ENCODE peak calls at places on chromosomes 4 and X, in five cellular contexts. X is activated effector memory CD4-positive, alpha-beta T cell treated with anti-CD3 and anti-CD28 coated beads, Interleukin-2, amount 50 U/mL, for 16 hours; L is ureter; B is CD8-positive, alpha-beta T cell; Y is endothelial cell of umbilical vein. P is an unnamed sample.

GRCh38 chr4:106670911-106671310 is 302.3 kb upstream of the GIMD1 start:
- DNase-seq in X (no peak), L (no peak), B (no peak), Y (no peak), P (no peak)

GRCh38 chr4:622996-623913 is 2.1 kb upstream of the PDE6B start:
- DNase-seq in X (peak), L (no peak), B (no peak), Y (no peak), P (no peak)

GRCh38 chr4:38387348-38387747 is 276.7 kb upstream of the KLF3 start:
- DNase-seq in X (no peak), L (peak), B (no peak), Y (no peak), P (peak)

GRCh38 chr4:37837446-37837845 is 11.0 kb downstream of the PGM2 start:
- DNase-seq in X (no peak), L (no peak), B (no peak), Y (peak), P (peak)

GRCh38 chr4:67122029-67122428 is 423.3 kb downstream of the CENPC start:
- DNase-seq in X (no peak), L (no peak), B (no peak), Y (peak), P (no peak)

GRCh38 chr4:150573534-150573933 is 8.4 kb upstream of the MAB21L2 start:
- DNase-seq in X (no peak), L (no peak), B (no peak), Y (peak), P (peak)

GRCh38 chr4:53861856-53862610 is 202.4 kb downstream of the CHIC2 start:
- DNase-seq in X (no peak), L (no peak), B (no peak), Y (no peak), P (no peak)

GRCh38 chr4:183783933-183784622 is 121.0 kb upstream of the STOX2 start:
- DNase-seq in X (no peak), L (no peak), B (no peak), Y (no peak), P (peak)

GRCh38 chr4:148951346-148951745 is 509.1 kb upstream of the NR3C2 start:
- DNase-seq in X (no peak), L (no peak), B (no peak), Y (no peak), P (no peak)

GRCh38 chrX:16476692-16477091 is 173.3 kb upstream of the S100G start:
- DNase-seq in X (no peak), L (no peak), B (no peak), Y (no peak), P (no peak)

GRCh38 chr4:17236686-17237085 is 275.2 kb downstream of the QDPR start:
- DNase-seq in X (no peak), L (no peak), B (no peak), Y (no peak), P (no peak)

GRCh38 chr4:77190053-77190452 is 33.0 kb downstream of the CCNG2 start:
- DNase-seq in X (no peak), L (no peak), B (no peak), Y (no peak), P (no peak)

GRCh38 chr4:108359936-108360681 is 191.4 kb upstream of the LEF1 start:
- DNase-seq in X (no peak), L (no peak), B (no peak), Y (no peak), P (no peak)

GRCh38 chr4:7989654-7990053 is 50.0 kb upstream of the AFAP1 start:
- DNase-seq in X (no peak), L (no peak), B (no peak), Y (no peak), P (no peak)

GRCh38 chr4:93187892-93188291 is 640.7 kb upstream of the ATOH1 start:
- DNase-seq in X (no peak), L (no peak), B (no peak), Y (no peak), P (no peak)

GRCh38 chr4:126603210-126603609 is 1029.5 kb upstream of the INTU start:
- DNase-seq in X (no peak), L (no peak), B (no peak), Y (no peak), P (no peak)

GRCh38 chrX:71579136-71579989 is 1.1 kb downstream of the GCNA start:
- DNase-seq in X (no peak), L (no peak), B (no peak), Y (no peak), P (no peak)

GRCh38 chr4:110309686-110310085 is 111.3 kb upstream of the ELOVL6 start:
- DNase-seq in X (no peak), L (no peak), B (no peak), Y (no peak), P (no peak)

GRCh38 chr4:112516401-112517066 is 554 bp upstream of the NEUROG2 start:
- DNase-seq in X (no peak), L (no peak), B (no peak), Y (no peak), P (peak)

P was measured in lung microvascular endothelial cell.